ENCODE peak calls at places on chromosomes 6 and 20, in four cellular contexts. One of them, this sample, is unnamed.
A peak's percentile ranks its signal among the peaks of the same experiment; 100 is the strongest.

GRCh38 chr6:70797625-70798024 is 129.9 kb downstream of the SMAP1 start:
- DNase-seq in IMR-90: no peak
- DNase-seq in hepatocyte: no peak
- DNase-seq in tibial artery: no peak
- DNase-seq in this sample: no peak

GRCh38 chr20:57264151-57264792 is 2.2 kb downstream of the BMP7 start:
- DNase-seq in IMR-90: no peak
- DNase-seq in hepatocyte: peak; percentile 64
- DNase-seq in tibial artery: no peak
- DNase-seq in this sample: no peak

GRCh38 chr6:113763311-113763766 is 93.8 kb upstream of the MARCKS start:
- DNase-seq in IMR-90: peak; percentile 7
- DNase-seq in hepatocyte: no peak
- DNase-seq in tibial artery: no peak
- DNase-seq in this sample: no peak

GRCh38 chr6:31578461-31579118 is 3.2 kb downstream of the TNF start:
- DNase-seq in IMR-90: no peak
- DNase-seq in hepatocyte: no peak
- DNase-seq in tibial artery: no peak
- DNase-seq in this sample: no peak

GRCh38 chr20:36542019-36542488 is 735 bp downstream of the MYL9 start:
- DNase-seq in IMR-90: peak; percentile 70
- DNase-seq in hepatocyte: peak; percentile 58
- DNase-seq in tibial artery: peak; percentile 63
- DNase-seq in this sample: peak; percentile 54

GRCh38 chr6:129608886-129609540 is 101.0 kb downstream of the ARHGAP18 start:
- DNase-seq in IMR-90: no peak
- DNase-seq in hepatocyte: no peak
- DNase-seq in tibial artery: no peak
- DNase-seq in this sample: no peak

GRCh38 chr6:45650527-45651135 is 272.9 kb upstream of the SUPT3H start:
- DNase-seq in IMR-90: peak; percentile 94
- DNase-seq in hepatocyte: peak; percentile 19
- DNase-seq in tibial artery: no peak
- DNase-seq in this sample: no peak

GRCh38 chr6:45741437-45742166 is 274.1 kb downstream of the CLIC5 start:
- DNase-seq in IMR-90: peak; percentile 44
- DNase-seq in hepatocyte: no peak
- DNase-seq in tibial artery: peak; percentile 34
- DNase-seq in this sample: no peak

GRCh38 chr6:46246727-46247126 is 75.9 kb upstream of the ENPP5 start:
- DNase-seq in IMR-90: no peak
- DNase-seq in hepatocyte: no peak
- DNase-seq in tibial artery: no peak
- DNase-seq in this sample: no peak

GRCh38 chr6:32953775-32954174 is 878 bp upstream of the HLA-DMA start:
- DNase-seq in IMR-90: no peak
- DNase-seq in hepatocyte: no peak
- DNase-seq in tibial artery: no peak
- DNase-seq in this sample: no peak

GRCh38 chr20:31860431-31861345 is 9.6 kb downstream of the DUSP15 start:
- DNase-seq in IMR-90: no peak
- DNase-seq in hepatocyte: peak; percentile 63
- DNase-seq in tibial artery: no peak
- DNase-seq in this sample: peak; percentile 20

GRCh38 chr6:156883497-156884252 is 106.5 kb downstream of the ARID1B start:
- DNase-seq in IMR-90: peak; percentile 35
- DNase-seq in hepatocyte: peak; percentile 29
- DNase-seq in tibial artery: no peak
- DNase-seq in this sample: no peak

GRCh38 chr6:131510094-131510493 is 62.9 kb upstream of the ARG1 start:
- DNase-seq in IMR-90: no peak
- DNase-seq in hepatocyte: no peak
- DNase-seq in tibial artery: no peak
- DNase-seq in this sample: no peak

GRCh38 chr6:132198896-132199295 is 202.4 kb downstream of the MOXD1 start:
- DNase-seq in IMR-90: peak; percentile 87
- DNase-seq in hepatocyte: no peak
- DNase-seq in tibial artery: no peak
- DNase-seq in this sample: no peak

GRCh38 chr6:111950661-111951426 is 77.6 kb upstream of the FYN start:
- DNase-seq in IMR-90: peak; percentile 37
- DNase-seq in hepatocyte: no peak
- DNase-seq in tibial artery: no peak
- DNase-seq in this sample: no peak

GRCh38 chr6:56488281-56488680 is 154.4 kb downstream of the DST start:
- DNase-seq in IMR-90: no peak
- DNase-seq in hepatocyte: no peak
- DNase-seq in tibial artery: no peak
- DNase-seq in this sample: no peak

GRCh38 chr20:3719046-3719445 is 6.6 kb upstream of the SIGLEC1 start:
- DNase-seq in IMR-90: no peak
- DNase-seq in hepatocyte: no peak
- DNase-seq in tibial artery: no peak
- DNase-seq in this sample: no peak

DNA sequence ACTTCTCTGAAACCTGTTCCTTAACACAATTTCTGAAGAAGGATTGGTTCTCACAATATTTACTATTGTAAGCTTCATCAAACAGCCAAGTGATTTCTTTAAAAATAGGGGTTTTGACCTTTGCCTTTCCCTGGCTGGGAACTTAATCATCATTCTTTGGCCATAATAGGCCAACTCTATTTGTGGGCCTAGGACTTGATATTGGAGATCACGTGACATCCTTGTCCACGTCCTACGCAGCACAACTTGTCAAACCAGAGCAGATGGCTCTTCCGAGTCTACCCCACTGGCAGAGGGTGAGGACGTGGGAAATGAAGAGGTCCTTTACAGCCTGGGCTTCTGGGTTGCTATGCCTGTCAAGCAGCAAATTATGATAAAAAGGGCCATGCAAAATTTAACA is 1030.6 kb downstream of the KIF16B start:
- DNase-seq in IMR-90: no peak
- DNase-seq in hepatocyte: no peak
- DNase-seq in tibial artery: no peak
- DNase-seq in this sample: no peak
- H3K9me3 ChIP-seq in IMR-90: peaks cover 4% of the 10 kb centered on the region
- H3K9me3 ChIP-seq in hepatocyte: no peaks in the 10 kb centered on the region
- H3K9me3 ChIP-seq in tibial artery: no peaks in the 10 kb centered on the region
- H3K9me3 ChIP-seq in this sample: no peaks in the 10 kb centered on the region

GRCh38 chr6:108735991-108736345 is 112.3 kb upstream of the ARMC2 start:
- DNase-seq in IMR-90: no peak
- DNase-seq in hepatocyte: no peak
- DNase-seq in tibial artery: no peak
- DNase-seq in this sample: no peak

GRCh38 chr6:108738684-108739406 is 109.4 kb upstream of the ARMC2 start:
- DNase-seq in IMR-90: no peak
- DNase-seq in hepatocyte: no peak
- DNase-seq in tibial artery: no peak
- DNase-seq in this sample: no peak

GRCh38 chr6:108737594-108738546 is 110.4 kb upstream of the ARMC2 start:
- DNase-seq in IMR-90: peak; percentile 99
- DNase-seq in hepatocyte: peak; percentile 77
- DNase-seq in tibial artery: peak; percentile 81
- DNase-seq in this sample: peak; percentile 69

GRCh38 chr6:108735310-108735990 is 112.8 kb upstream of the ARMC2 start:
- DNase-seq in IMR-90: no peak
- DNase-seq in hepatocyte: peak; percentile 52
- DNase-seq in tibial artery: no peak
- DNase-seq in this sample: no peak

GRCh38 chr6:108736832-108737231 is 111.4 kb upstream of the ARMC2 start:
- DNase-seq in IMR-90: peak; percentile 92
- DNase-seq in hepatocyte: peak; percentile 69
- DNase-seq in tibial artery: peak; percentile 69
- DNase-seq in this sample: no peak
- H3K27ac ChIP-seq in IMR-90: peak overlapping the region; percentile 27
- H3K27ac ChIP-seq in hepatocyte: peak overlapping the region; percentile 70
- H3K27ac ChIP-seq in tibial artery: peak overlapping the region; percentile 56
- H3K27ac ChIP-seq in this sample: no peak overlapping the region

GRCh38 chr6:169979873-169980440 is 228.5 kb downstream of the ERMARD start:
- DNase-seq in IMR-90: no peak
- DNase-seq in hepatocyte: no peak
- DNase-seq in tibial artery: no peak
- DNase-seq in this sample: no peak

GRCh38 chr6:169976301-169977081 is 225.1 kb downstream of the ERMARD start:
- DNase-seq in IMR-90: no peak
- DNase-seq in hepatocyte: no peak
- DNase-seq in tibial artery: peak; percentile 18
- DNase-seq in this sample: no peak

GRCh38 chr6:169978615-169979161 is 227.3 kb downstream of the ERMARD start:
- DNase-seq in IMR-90: peak; percentile 15
- DNase-seq in hepatocyte: no peak
- DNase-seq in tibial artery: peak; percentile 14
- DNase-seq in this sample: no peak

GRCh38 chr6:169975701-169976100 is 224.3 kb downstream of the ERMARD start:
- DNase-seq in IMR-90: no peak
- DNase-seq in hepatocyte: no peak
- DNase-seq in tibial artery: peak; percentile 16
- DNase-seq in this sample: no peak

DNA sequence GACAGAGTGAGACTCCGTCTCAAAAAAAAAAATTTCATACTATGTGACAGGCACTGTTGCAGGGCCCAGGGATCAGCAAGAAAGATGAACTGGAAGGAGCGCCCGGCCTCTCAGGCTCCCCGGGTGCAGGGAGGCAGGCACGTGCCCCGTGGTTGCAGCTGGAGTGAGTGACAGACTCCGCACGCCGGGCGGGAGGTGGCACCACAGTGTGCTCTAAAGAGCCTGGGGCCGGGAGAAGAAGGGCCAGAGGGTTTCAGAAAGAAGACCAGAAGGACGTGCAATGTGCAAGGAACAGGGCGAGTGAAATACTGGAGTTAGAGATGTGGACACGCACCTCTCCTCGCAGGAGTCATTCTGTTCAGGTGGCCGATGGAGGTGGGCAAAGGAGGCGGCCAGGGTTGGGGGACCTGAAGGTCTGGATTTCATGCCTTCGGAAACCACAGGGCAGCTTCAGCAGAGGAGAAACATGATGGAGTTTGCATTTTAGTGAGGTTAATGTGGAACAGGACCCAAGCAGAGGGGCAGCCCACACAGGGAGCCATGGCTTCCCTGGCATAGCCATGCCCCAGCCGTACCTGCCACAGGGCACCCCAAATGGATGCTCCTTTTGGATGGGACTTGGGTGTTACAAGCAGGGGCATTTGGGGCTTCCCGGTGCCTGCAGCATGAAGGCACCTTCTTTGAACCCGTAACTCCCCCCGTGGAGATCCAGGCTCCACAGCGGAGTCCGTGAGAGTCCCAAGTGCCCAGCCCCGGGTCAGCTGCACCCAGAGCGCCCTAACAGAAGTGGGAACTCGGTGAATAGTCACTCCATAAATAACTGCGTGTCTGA is 226.2 kb downstream of the ERMARD start:
- DNase-seq in IMR-90: no peak
- DNase-seq in hepatocyte: no peak
- DNase-seq in tibial artery: peak; percentile 9
- DNase-seq in this sample: no peak
- H3K9me3 ChIP-seq in IMR-90: peaks cover 43% of the 10 kb centered on the region
- H3K9me3 ChIP-seq in hepatocyte: no peaks in the 10 kb centered on the region
- H3K9me3 ChIP-seq in tibial artery: no peaks in the 10 kb centered on the region
- H3K9me3 ChIP-seq in this sample: no peaks in the 10 kb centered on the region

DNA sequence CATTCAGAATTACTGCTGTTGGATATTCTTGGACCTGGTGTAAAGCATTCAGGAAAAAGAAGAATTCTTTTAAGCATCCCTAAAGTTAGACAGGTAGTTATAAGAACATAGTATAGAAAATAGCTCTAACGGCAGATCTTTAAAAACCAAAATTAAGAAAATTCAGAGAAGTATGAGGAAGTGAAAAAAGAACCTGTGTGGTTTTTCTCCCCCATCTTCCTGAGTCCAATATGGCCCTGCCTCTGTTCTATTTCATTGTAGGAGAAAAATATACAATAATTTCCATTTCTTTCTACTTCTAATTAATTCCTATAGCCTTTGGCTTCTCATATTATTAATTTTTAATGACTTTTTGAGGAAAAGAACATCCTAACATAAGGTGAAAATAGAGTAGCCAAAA is 47.1 kb downstream of the FHL5 start:
- DNase-seq in IMR-90: no peak
- DNase-seq in hepatocyte: no peak
- DNase-seq in tibial artery: no peak
- DNase-seq in this sample: no peak
- H3K27ac ChIP-seq in IMR-90: no peak overlapping the region
- H3K27ac ChIP-seq in hepatocyte: no peak overlapping the region
- H3K27ac ChIP-seq in tibial artery: peak overlapping the region; percentile 83
- H3K27ac ChIP-seq in this sample: no peak overlapping the region

DNA sequence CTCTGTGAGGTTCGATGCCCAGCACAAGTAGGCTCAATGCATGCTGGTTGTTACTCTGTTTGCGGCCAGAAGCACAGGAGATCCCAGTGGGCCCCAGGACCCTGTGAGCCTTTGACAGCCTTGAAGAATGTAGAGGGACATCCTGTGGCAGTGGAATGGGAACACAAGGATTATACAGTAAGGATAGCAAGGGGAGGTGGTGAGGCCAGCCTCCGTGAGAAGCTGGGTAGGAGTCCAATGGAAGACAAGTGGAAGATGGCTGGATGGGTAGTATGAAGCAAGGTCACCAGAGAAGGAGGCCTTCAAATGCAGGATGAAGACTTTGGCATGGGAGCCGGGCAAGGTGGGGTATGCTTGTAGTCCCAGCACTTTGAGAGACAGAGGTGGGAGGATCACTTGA is 622.9 kb upstream of the CDH4 start:
- DNase-seq in IMR-90: no peak
- DNase-seq in hepatocyte: no peak
- DNase-seq in tibial artery: no peak
- DNase-seq in this sample: no peak
- H3K9me3 ChIP-seq in IMR-90: peaks cover 18% of the 10 kb centered on the region
- H3K9me3 ChIP-seq in hepatocyte: no peaks in the 10 kb centered on the region
- H3K9me3 ChIP-seq in tibial artery: no peaks in the 10 kb centered on the region
- H3K9me3 ChIP-seq in this sample: no peaks in the 10 kb centered on the region

DNA sequence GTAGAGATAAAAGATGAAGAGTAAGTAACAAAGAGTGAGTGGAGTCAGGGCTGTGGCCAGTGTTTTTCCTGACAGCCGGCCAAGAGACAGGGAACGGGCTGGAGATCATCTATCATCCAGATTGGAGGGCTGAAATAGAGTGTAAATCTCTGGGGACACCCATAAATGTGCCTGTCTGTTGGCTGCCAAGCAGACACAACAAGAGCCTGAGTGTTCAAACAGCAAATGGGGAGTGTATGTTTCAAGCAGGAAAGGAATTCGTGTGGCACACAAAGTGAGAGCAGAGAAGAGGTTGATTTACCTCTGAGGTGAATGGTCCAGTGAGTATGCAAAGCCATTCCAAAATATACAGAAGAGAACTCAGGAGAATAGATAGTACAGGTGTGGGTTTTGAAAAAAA is 326.5 kb upstream of the KHDRBS2 start:
- DNase-seq in IMR-90: no peak
- DNase-seq in hepatocyte: no peak
- DNase-seq in tibial artery: no peak
- DNase-seq in this sample: no peak
- H3K27ac ChIP-seq in IMR-90: no peak overlapping the region
- H3K27ac ChIP-seq in hepatocyte: no peak overlapping the region
- H3K27ac ChIP-seq in tibial artery: no peak overlapping the region
- H3K27ac ChIP-seq in this sample: no peak overlapping the region

GRCh38 chr6:10713962-10714361 is 8.9 kb upstream of the TMEM14C start:
- DNase-seq in IMR-90: no peak
- DNase-seq in hepatocyte: no peak
- DNase-seq in tibial artery: no peak
- DNase-seq in this sample: no peak
- H3K9me3 ChIP-seq in IMR-90: peaks cover 7% of the 10 kb centered on the region
- H3K9me3 ChIP-seq in hepatocyte: no peaks in the 10 kb centered on the region
- H3K9me3 ChIP-seq in tibial artery: no peaks in the 10 kb centered on the region
- H3K9me3 ChIP-seq in this sample: no peaks in the 10 kb centered on the region

This sample was measured in psoas muscle.